ENCODE peak calls at places on chromosomes 6 and 20, in five cellular contexts. One of them, this sample, is unnamed.

GRCh38 chr6:22657341-22657985 is 88.1 kb downstream of the HDGFL1 start:
- DNase-seq in right lobe of liver: no peak
- DNase-seq in AG08396: no peak
- DNase-seq in MG63: no peak
- DNase-seq in midbrain: peak
- DNase-seq in this sample: no peak

GRCh38 chr20:58213112-58213511 is 15.3 kb downstream of the ANKRD60 start:
- DNase-seq in right lobe of liver: no peak
- DNase-seq in AG08396: no peak
- DNase-seq in MG63: no peak
- DNase-seq in midbrain: peak
- DNase-seq in this sample: no peak

GRCh38 chr20:25259788-25260254 is 11.9 kb downstream of the PYGB start:
- DNase-seq in right lobe of liver: no peak
- DNase-seq in AG08396: no peak
- DNase-seq in MG63: no peak
- DNase-seq in midbrain: no peak
- DNase-seq in this sample: no peak

GRCh38 chr6:80425089-80425823 is 318.8 kb downstream of the BCKDHB start:
- DNase-seq in right lobe of liver: no peak
- DNase-seq in AG08396: peak
- DNase-seq in MG63: peak
- DNase-seq in midbrain: no peak
- DNase-seq in this sample: no peak

GRCh38 chr6:111625511-111626331 is 20.0 kb upstream of the TRAF3IP2 start:
- DNase-seq in right lobe of liver: peak
- DNase-seq in AG08396: peak
- DNase-seq in MG63: peak
- DNase-seq in midbrain: peak
- DNase-seq in this sample: no peak

GRCh38 chr6:42441661-42442081 is 10.1 kb downstream of the TRERF1 start:
- DNase-seq in right lobe of liver: peak
- DNase-seq in AG08396: no peak
- DNase-seq in MG63: no peak
- DNase-seq in midbrain: no peak
- DNase-seq in this sample: no peak

GRCh38 chr6:48213076-48213788 is 102.2 kb upstream of the PTCHD4 start:
- DNase-seq in right lobe of liver: no peak
- DNase-seq in AG08396: no peak
- DNase-seq in MG63: no peak
- DNase-seq in midbrain: no peak
- DNase-seq in this sample: no peak

GRCh38 chr6:24431045-24431451 is 28.3 kb downstream of the MRS2 start:
- DNase-seq in right lobe of liver: no peak
- DNase-seq in AG08396: peak
- DNase-seq in MG63: no peak
- DNase-seq in midbrain: peak
- DNase-seq in this sample: peak

GRCh38 chr20:51906049-51906448 is 103.7 kb upstream of the SALL4 start:
- DNase-seq in right lobe of liver: no peak
- DNase-seq in AG08396: no peak
- DNase-seq in MG63: no peak
- DNase-seq in midbrain: no peak
- DNase-seq in this sample: no peak

GRCh38 chr20:53298260-53298659 is 295.4 kb downstream of the ZNF217 start:
- DNase-seq in right lobe of liver: no peak
- DNase-seq in AG08396: no peak
- DNase-seq in MG63: no peak
- DNase-seq in midbrain: no peak
- DNase-seq in this sample: no peak

GRCh38 chr6:88492824-88493223 is 326.7 kb upstream of the CNR1 start:
- DNase-seq in right lobe of liver: no peak
- DNase-seq in AG08396: peak
- DNase-seq in MG63: no peak
- DNase-seq in midbrain: no peak
- DNase-seq in this sample: peak

GRCh38 chr6:100553243-100553642 is 88.5 kb upstream of the SIM1 start:
- DNase-seq in right lobe of liver: no peak
- DNase-seq in AG08396: no peak
- DNase-seq in MG63: no peak
- DNase-seq in midbrain: no peak
- DNase-seq in this sample: no peak

GRCh38 chr6:145241039-145241438 is 494.3 kb downstream of the EPM2A start:
- DNase-seq in right lobe of liver: no peak
- DNase-seq in AG08396: no peak
- DNase-seq in MG63: peak
- DNase-seq in midbrain: no peak
- DNase-seq in this sample: no peak